ENCODE peak calls at places on chromosomes 13 and 19, in five cellular contexts. One of them, this sample, is unnamed.
A peak's percentile ranks its signal among the peaks of the same experiment; 100 is the strongest.

GRCh38 chr13:100363874-100364273 is 224.7 kb downstream of the GGACT start:
- DNase-seq in heart right ventricle: no peak
- DNase-seq in uterus: no peak
- DNase-seq in upper lobe of left lung: no peak
- DNase-seq in endodermal cell: no peak
- DNase-seq in this sample: no peak

GRCh38 chr13:73000027-73000674 is 58.7 kb upstream of the KLF5 start:
- DNase-seq in heart right ventricle: no peak
- DNase-seq in uterus: no peak
- DNase-seq in upper lobe of left lung: no peak
- DNase-seq in endodermal cell: no peak
- DNase-seq in this sample: no peak

GRCh38 chr13:111399776-111400505 is 79.5 kb downstream of the TEX29 start:
- DNase-seq in heart right ventricle: no peak
- DNase-seq in uterus: no peak
- DNase-seq in upper lobe of left lung: no peak
- DNase-seq in endodermal cell: peak; percentile 20
- DNase-seq in this sample: no peak

GRCh38 chr19:51800849-51801244 is 5.9 kb downstream of the FPR3 start:
- DNase-seq in heart right ventricle: no peak
- DNase-seq in uterus: no peak
- DNase-seq in upper lobe of left lung: no peak
- DNase-seq in endodermal cell: no peak
- DNase-seq in this sample: no peak

GRCh38 chr19:29928831-29929230 is 13.2 kb upstream of the URI1 start:
- DNase-seq in heart right ventricle: no peak
- DNase-seq in uterus: no peak
- DNase-seq in upper lobe of left lung: no peak
- DNase-seq in endodermal cell: no peak
- DNase-seq in this sample: no peak

GRCh38 chr19:12913011-12913561 is 6.0 kb downstream of the SYCE2 start:
- DNase-seq in heart right ventricle: peak; percentile 75
- DNase-seq in uterus: peak; percentile 63
- DNase-seq in upper lobe of left lung: peak; percentile 85
- DNase-seq in endodermal cell: peak; percentile 92
- DNase-seq in this sample: no peak

GRCh38 chr13:29497137-29497654 is 98.3 kb downstream of the SLC7A1 start:
- DNase-seq in heart right ventricle: peak; percentile 71
- DNase-seq in uterus: peak; percentile 63
- DNase-seq in upper lobe of left lung: peak; percentile 60
- DNase-seq in endodermal cell: peak; percentile 69
- DNase-seq in this sample: no peak

GRCh38 chr13:75798353-75799245 is 162.5 kb downstream of the LMO7 start:
- DNase-seq in heart right ventricle: no peak
- DNase-seq in uterus: no peak
- DNase-seq in upper lobe of left lung: no peak
- DNase-seq in endodermal cell: no peak
- DNase-seq in this sample: no peak

GRCh38 chr13:51035469-51035868 is 75.6 kb downstream of the C13orf42 start:
- DNase-seq in heart right ventricle: no peak
- DNase-seq in uterus: no peak
- DNase-seq in upper lobe of left lung: no peak
- DNase-seq in endodermal cell: no peak
- DNase-seq in this sample: no peak

GRCh38 chr19:35134601-35135091 is at the start of gene LGI4:
- DNase-seq in heart right ventricle: no peak
- DNase-seq in uterus: no peak
- DNase-seq in upper lobe of left lung: no peak
- DNase-seq in endodermal cell: no peak
- DNase-seq in this sample: no peak

GRCh38 chr13:41411536-41411935 is 45.8 kb upstream of the RGCC start:
- DNase-seq in heart right ventricle: no peak
- DNase-seq in uterus: no peak
- DNase-seq in upper lobe of left lung: no peak
- DNase-seq in endodermal cell: peak; percentile 73
- DNase-seq in this sample: no peak

GRCh38 chr13:100881291-100881864 is 206.8 kb upstream of the TMTC4 start:
- DNase-seq in heart right ventricle: no peak
- DNase-seq in uterus: no peak
- DNase-seq in upper lobe of left lung: no peak
- DNase-seq in endodermal cell: no peak
- DNase-seq in this sample: no peak

GRCh38 chr19:17829855-17830566 is 8.7 kb upstream of the INSL3 start:
- DNase-seq in heart right ventricle: no peak
- DNase-seq in uterus: no peak
- DNase-seq in upper lobe of left lung: peak; percentile 60
- DNase-seq in endodermal cell: peak; percentile 96
- DNase-seq in this sample: peak; percentile 88

GRCh38 chr19:50928841-50929240 is 17.6 kb upstream of the KLK4 start:
- DNase-seq in heart right ventricle: no peak
- DNase-seq in uterus: no peak
- DNase-seq in upper lobe of left lung: no peak
- DNase-seq in endodermal cell: no peak
- DNase-seq in this sample: no peak

GRCh38 chr19:7415163-7415856 is 66.6 kb downstream of the ARHGEF18 start:
- DNase-seq in heart right ventricle: no peak
- DNase-seq in uterus: no peak
- DNase-seq in upper lobe of left lung: peak; percentile 58
- DNase-seq in endodermal cell: no peak
- DNase-seq in this sample: no peak
- H3K27ac ChIP-seq in heart right ventricle: no peak overlapping the region
- H3K27ac ChIP-seq in uterus: no peak overlapping the region
- H3K27ac ChIP-seq in upper lobe of left lung: peak overlapping the region; percentile 78
- H3K27ac ChIP-seq in endodermal cell: no peak overlapping the region
- H3K27ac ChIP-seq in this sample: peak overlapping the region; percentile 6

GRCh38 chr13:33275916-33276315 is 9.6 kb downstream of the STARD13 start:
- DNase-seq in heart right ventricle: no peak
- DNase-seq in uterus: no peak
- DNase-seq in upper lobe of left lung: no peak
- DNase-seq in endodermal cell: no peak
- DNase-seq in this sample: no peak

GRCh38 chr13:33277946-33278345 is 7.6 kb downstream of the STARD13 start:
- DNase-seq in heart right ventricle: no peak
- DNase-seq in uterus: no peak
- DNase-seq in upper lobe of left lung: no peak
- DNase-seq in endodermal cell: no peak
- DNase-seq in this sample: no peak

GRCh38 chr13:33277351-33277750 is 8.2 kb downstream of the STARD13 start:
- DNase-seq in heart right ventricle: no peak
- DNase-seq in uterus: no peak
- DNase-seq in upper lobe of left lung: no peak
- DNase-seq in endodermal cell: no peak
- DNase-seq in this sample: no peak

GRCh38 chr13:33274264-33274663 is 11.3 kb downstream of the STARD13 start:
- DNase-seq in heart right ventricle: no peak
- DNase-seq in uterus: no peak
- DNase-seq in upper lobe of left lung: no peak
- DNase-seq in endodermal cell: no peak
- DNase-seq in this sample: no peak

DNA sequence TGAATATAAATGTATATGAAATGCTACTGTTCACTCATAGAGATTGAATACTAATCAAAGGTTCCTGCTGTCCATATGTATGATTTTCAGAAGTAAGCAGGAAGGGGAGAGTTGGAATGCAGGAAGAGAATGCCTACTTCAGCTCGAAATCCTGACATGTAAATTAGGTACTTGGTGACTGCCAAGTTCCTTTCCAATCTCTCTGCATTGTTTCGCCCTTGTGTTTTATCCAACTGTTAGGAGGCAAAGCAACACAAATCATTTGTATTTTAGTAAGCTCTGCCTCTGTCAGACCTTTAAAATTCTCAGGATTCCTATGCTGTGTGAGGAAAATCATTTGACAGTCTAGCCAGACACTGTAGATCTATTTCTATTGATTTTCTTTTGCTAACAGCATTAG is 9.0 kb downstream of the STARD13 start:
- DNase-seq in heart right ventricle: no peak
- DNase-seq in uterus: no peak
- DNase-seq in upper lobe of left lung: no peak
- DNase-seq in endodermal cell: no peak
- DNase-seq in this sample: no peak
- H3K4me1 ChIP-seq in heart right ventricle: peaks cover 83% of the 10 kb centered on the region
- H3K4me1 ChIP-seq in uterus: no peaks in the 10 kb centered on the region
- H3K4me1 ChIP-seq in upper lobe of left lung: peaks cover 84% of the 10 kb centered on the region
- H3K4me1 ChIP-seq in endodermal cell: no peaks in the 10 kb centered on the region
- H3K4me1 ChIP-seq in this sample: peaks cover 70% of the 10 kb centered on the region

DNA sequence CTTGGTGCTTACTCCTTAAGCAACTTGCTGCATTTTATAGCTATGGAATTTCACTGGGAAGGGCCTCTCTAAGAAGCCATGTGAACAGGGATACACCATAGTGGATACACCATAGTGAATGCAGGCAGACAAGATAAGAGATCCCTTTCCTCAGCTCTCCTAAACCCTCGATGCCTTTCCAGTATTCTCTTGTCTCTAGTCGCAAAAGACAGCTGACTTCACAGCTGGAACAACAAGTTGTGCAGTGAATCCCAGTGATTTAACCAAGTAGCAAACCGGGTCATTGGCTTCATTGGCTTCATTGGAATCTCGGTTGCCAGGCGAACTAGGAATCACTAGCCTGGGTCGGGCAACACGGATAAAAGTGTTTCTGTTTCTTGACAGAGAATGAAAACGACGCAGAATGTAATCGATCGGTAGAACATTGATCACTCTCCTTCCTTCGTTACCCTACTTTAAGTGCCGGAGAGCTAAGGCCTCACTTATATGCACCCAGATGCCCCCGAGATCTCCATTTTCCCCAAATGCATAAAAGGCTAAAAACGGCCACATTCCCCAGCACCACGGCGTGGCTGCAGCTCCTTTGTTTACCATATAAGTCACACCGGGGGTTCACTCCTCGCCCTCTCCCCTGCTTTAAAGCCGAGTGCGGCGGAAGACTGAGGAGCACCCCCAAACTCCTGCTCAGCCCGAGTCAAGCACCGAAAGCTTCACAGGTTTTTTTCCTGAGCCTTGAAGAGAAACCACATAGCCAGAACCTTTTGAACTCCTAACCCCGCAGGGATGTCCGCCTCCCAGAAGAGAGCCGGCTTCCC is 674 bp downstream of the TRPC4 start:
- DNase-seq in heart right ventricle: no peak
- DNase-seq in uterus: no peak
- DNase-seq in upper lobe of left lung: no peak
- DNase-seq in endodermal cell: peak; percentile 76
- DNase-seq in this sample: no peak
- H3K27ac ChIP-seq in heart right ventricle: peak overlapping the region; percentile 32
- H3K27ac ChIP-seq in uterus: peak overlapping the region; percentile 84
- H3K27ac ChIP-seq in upper lobe of left lung: peak overlapping the region; percentile 55
- H3K27ac ChIP-seq in endodermal cell: peak overlapping the region; percentile 16
- H3K27ac ChIP-seq in this sample: no peak overlapping the region

GRCh38 chr19:45785781-45786532 is 3.7 kb upstream of the DMPK start:
- DNase-seq in heart right ventricle: peak; percentile 24
- DNase-seq in uterus: no peak
- DNase-seq in upper lobe of left lung: peak; percentile 87
- DNase-seq in endodermal cell: no peak
- DNase-seq in this sample: no peak

GRCh38 chr19:45785097-45785496 is 2.8 kb upstream of the DMPK start:
- DNase-seq in heart right ventricle: no peak
- DNase-seq in uterus: no peak
- DNase-seq in upper lobe of left lung: no peak
- DNase-seq in endodermal cell: no peak
- DNase-seq in this sample: no peak

GRCh38 chr19:45782820-45783785 is 813 bp upstream of the DMPK start:
- DNase-seq in heart right ventricle: peak; percentile 82
- DNase-seq in uterus: peak; percentile 84
- DNase-seq in upper lobe of left lung: no peak
- DNase-seq in endodermal cell: peak; percentile 51
- DNase-seq in this sample: no peak

GRCh38 chr19:45782162-45782623 is at the start of gene DMPK:
- DNase-seq in heart right ventricle: peak; percentile 76
- DNase-seq in uterus: peak; percentile 56
- DNase-seq in upper lobe of left lung: peak; percentile 84
- DNase-seq in endodermal cell: no peak
- DNase-seq in this sample: no peak

DNA sequence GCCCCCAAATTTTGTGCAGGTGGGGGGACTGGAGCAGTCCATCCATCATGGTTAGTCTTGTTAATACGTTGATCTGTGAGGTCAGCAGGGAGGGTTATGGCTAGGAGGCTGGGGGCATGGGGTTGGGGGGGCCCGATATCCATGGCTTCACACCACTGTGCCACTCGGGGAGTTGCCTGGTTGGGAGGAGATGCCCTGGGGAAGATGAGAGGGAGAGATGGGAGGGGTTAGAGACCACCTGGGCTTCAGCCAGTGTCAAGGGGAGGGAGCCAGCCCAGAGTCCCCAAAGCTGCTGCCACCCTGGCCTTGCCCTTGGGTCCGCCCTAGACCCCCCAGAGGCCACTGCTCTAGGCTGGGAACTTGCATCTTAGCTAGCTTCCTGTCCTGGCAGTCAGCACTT is 1.8 kb upstream of the DMPK start:
- DNase-seq in heart right ventricle: no peak
- DNase-seq in uterus: no peak
- DNase-seq in upper lobe of left lung: no peak
- DNase-seq in endodermal cell: peak; percentile 45
- DNase-seq in this sample: no peak
- H3K4me1 ChIP-seq in heart right ventricle: peaks cover 76% of the 10 kb centered on the region
- H3K4me1 ChIP-seq in uterus: peaks cover 17% of the 10 kb centered on the region
- H3K4me1 ChIP-seq in upper lobe of left lung: peaks cover 47% of the 10 kb centered on the region
- H3K4me1 ChIP-seq in endodermal cell: peaks cover 11% of the 10 kb centered on the region
- H3K4me1 ChIP-seq in this sample: peaks cover 27% of the 10 kb centered on the region

GRCh38 chr13:59633290-59633689 is 530.4 kb downstream of the DIAPH3 start:
- DNase-seq in heart right ventricle: no peak
- DNase-seq in uterus: no peak
- DNase-seq in upper lobe of left lung: no peak
- DNase-seq in endodermal cell: no peak
- DNase-seq in this sample: no peak
- H3K27ac ChIP-seq in heart right ventricle: peak overlapping the region; percentile 14
- H3K27ac ChIP-seq in uterus: no peak overlapping the region
- H3K27ac ChIP-seq in upper lobe of left lung: peak overlapping the region; percentile 26
- H3K27ac ChIP-seq in endodermal cell: no peak overlapping the region
- H3K27ac ChIP-seq in this sample: no peak overlapping the region